ENCODE peak calls at places on chromosome 2, in six cellular contexts. One of them, this sample, is unnamed.

GRCh38 chr2:796151-796955 is 119.1 kb upstream of the TMEM18 start:
- ATAC-seq in aorta: no peak
- ATAC-seq in pancreas: no peak
- ATAC-seq in activated T-cell treated with anti-CD3 and anti-CD28 coated beads, Interleukin-2, amount 50 U/mL, for 4 hours: no peak
- ATAC-seq in upper lobe of right lung: peak; percentile 24
- ATAC-seq in mucosa of descending colon: no peak
- ATAC-seq in this sample: no peak

GRCh38 chr2:178315488-178315948 is 121.2 kb downstream of the OSBPL6 start:
- ATAC-seq in aorta: no peak
- ATAC-seq in pancreas: no peak
- ATAC-seq in activated T-cell treated with anti-CD3 and anti-CD28 coated beads, Interleukin-2, amount 50 U/mL, for 4 hours: no peak
- ATAC-seq in upper lobe of right lung: no peak
- ATAC-seq in mucosa of descending colon: no peak
- ATAC-seq in this sample: no peak

GRCh38 chr2:104936504-104936903 is 82.6 kb downstream of the POU3F3 start:
- ATAC-seq in aorta: no peak
- ATAC-seq in pancreas: no peak
- ATAC-seq in activated T-cell treated with anti-CD3 and anti-CD28 coated beads, Interleukin-2, amount 50 U/mL, for 4 hours: no peak
- ATAC-seq in upper lobe of right lung: no peak
- ATAC-seq in mucosa of descending colon: no peak
- ATAC-seq in this sample: no peak

GRCh38 chr2:6791682-6792081 is 74.0 kb downstream of the CMPK2 start:
- ATAC-seq in aorta: no peak
- ATAC-seq in pancreas: no peak
- ATAC-seq in activated T-cell treated with anti-CD3 and anti-CD28 coated beads, Interleukin-2, amount 50 U/mL, for 4 hours: no peak
- ATAC-seq in upper lobe of right lung: peak; percentile 27
- ATAC-seq in mucosa of descending colon: no peak
- ATAC-seq in this sample: no peak

GRCh38 chr2:231765496-231765929 is 15.6 kb downstream of the PDE6D start:
- ATAC-seq in aorta: no peak
- ATAC-seq in pancreas: no peak
- ATAC-seq in activated T-cell treated with anti-CD3 and anti-CD28 coated beads, Interleukin-2, amount 50 U/mL, for 4 hours: peak; percentile 40
- ATAC-seq in upper lobe of right lung: no peak
- ATAC-seq in mucosa of descending colon: no peak
- ATAC-seq in this sample: no peak

GRCh38 chr2:113041871-113042270 is 10.8 kb downstream of the IL36B start:
- ATAC-seq in aorta: no peak
- ATAC-seq in pancreas: no peak
- ATAC-seq in activated T-cell treated with anti-CD3 and anti-CD28 coated beads, Interleukin-2, amount 50 U/mL, for 4 hours: no peak
- ATAC-seq in upper lobe of right lung: no peak
- ATAC-seq in mucosa of descending colon: peak; percentile 62
- ATAC-seq in this sample: peak; percentile 78

GRCh38 chr2:47504174-47504810 is 101.3 kb downstream of the MSH2 start:
- ATAC-seq in aorta: no peak
- ATAC-seq in pancreas: no peak
- ATAC-seq in activated T-cell treated with anti-CD3 and anti-CD28 coated beads, Interleukin-2, amount 50 U/mL, for 4 hours: no peak
- ATAC-seq in upper lobe of right lung: no peak
- ATAC-seq in mucosa of descending colon: no peak
- ATAC-seq in this sample: no peak

GRCh38 chr2:222902660-222903059 is 41.8 kb downstream of the ACSL3 start:
- ATAC-seq in aorta: no peak
- ATAC-seq in pancreas: no peak
- ATAC-seq in activated T-cell treated with anti-CD3 and anti-CD28 coated beads, Interleukin-2, amount 50 U/mL, for 4 hours: no peak
- ATAC-seq in upper lobe of right lung: no peak
- ATAC-seq in mucosa of descending colon: no peak
- ATAC-seq in this sample: no peak

GRCh38 chr2:18479901-18480369 is 80.5 kb downstream of the RDH14 start:
- ATAC-seq in aorta: peak; percentile 48
- ATAC-seq in pancreas: no peak
- ATAC-seq in activated T-cell treated with anti-CD3 and anti-CD28 coated beads, Interleukin-2, amount 50 U/mL, for 4 hours: no peak
- ATAC-seq in upper lobe of right lung: peak; percentile 45
- ATAC-seq in mucosa of descending colon: no peak
- ATAC-seq in this sample: no peak

GRCh38 chr2:46847185-46847710 is 68.4 kb downstream of the MCFD2 start:
- ATAC-seq in aorta: peak; percentile 83
- ATAC-seq in pancreas: peak; percentile 88
- ATAC-seq in activated T-cell treated with anti-CD3 and anti-CD28 coated beads, Interleukin-2, amount 50 U/mL, for 4 hours: no peak
- ATAC-seq in upper lobe of right lung: peak; percentile 91
- ATAC-seq in mucosa of descending colon: peak; percentile 88
- ATAC-seq in this sample: peak; percentile 88

GRCh38 chr2:55223958-55224760 is 7.9 kb downstream of the CLHC1 start:
- ATAC-seq in aorta: peak; percentile 23
- ATAC-seq in pancreas: peak; percentile 18
- ATAC-seq in activated T-cell treated with anti-CD3 and anti-CD28 coated beads, Interleukin-2, amount 50 U/mL, for 4 hours: no peak
- ATAC-seq in upper lobe of right lung: no peak
- ATAC-seq in mucosa of descending colon: peak; percentile 6
- ATAC-seq in this sample: peak; percentile 7

GRCh38 chr2:102803041-102803896 is 41.4 kb downstream of the TMEM182 start:
- ATAC-seq in aorta: peak; percentile 19
- ATAC-seq in pancreas: no peak
- ATAC-seq in activated T-cell treated with anti-CD3 and anti-CD28 coated beads, Interleukin-2, amount 50 U/mL, for 4 hours: no peak
- ATAC-seq in upper lobe of right lung: no peak
- ATAC-seq in mucosa of descending colon: no peak
- ATAC-seq in this sample: no peak

GRCh38 chr2:197209274-197209673 is 101.3 kb downstream of the ANKRD44 start:
- ATAC-seq in aorta: no peak
- ATAC-seq in pancreas: no peak
- ATAC-seq in activated T-cell treated with anti-CD3 and anti-CD28 coated beads, Interleukin-2, amount 50 U/mL, for 4 hours: no peak
- ATAC-seq in upper lobe of right lung: peak; percentile 51
- ATAC-seq in mucosa of descending colon: peak; percentile 4
- ATAC-seq in this sample: no peak

GRCh38 chr2:70144443-70145167 is 46.2 kb downstream of the C2orf42 start:
- ATAC-seq in aorta: no peak
- ATAC-seq in pancreas: no peak
- ATAC-seq in activated T-cell treated with anti-CD3 and anti-CD28 coated beads, Interleukin-2, amount 50 U/mL, for 4 hours: no peak
- ATAC-seq in upper lobe of right lung: no peak
- ATAC-seq in mucosa of descending colon: no peak
- ATAC-seq in this sample: no peak

This sample was measured in esophagus mucosa.